ENCODE peak calls at places on chromosomes 3 and 15, in five cellular contexts. Q, P, J, H and K are unnamed samples.

GRCh38 chr15:76380249-76380648 is 43.7 kb downstream of the ISL2 start:
- DNase-seq in Q (no peak), P (no peak), J (peak; percentile 29), H (no peak), K (no peak)

GRCh38 chr3:126179825-126180476 is 435 bp downstream of the ALDH1L1 start:
- DNase-seq in Q (no peak), P (no peak), J (no peak), H (peak; percentile 29), K (no peak)

GRCh38 chr15:75842722-75843617 is at the start of gene UBE2Q2:
- DNase-seq in Q (peak; percentile 55), P (no peak), J (peak; percentile 71), H (peak; percentile 65), K (peak; percentile 49)

GRCh38 chr3:123290107-123290930 is 88.6 kb downstream of the SEC22A start:
- DNase-seq in Q (no peak), P (no peak), J (no peak), H (no peak), K (peak; percentile 31)

GRCh38 chr3:51711352-51712019 is 4.6 kb downstream of the GRM2 start:
- DNase-seq in Q (no peak), P (no peak), J (no peak), H (peak; percentile 8), K (peak; percentile 32)

GRCh38 chr3:20143519-20143918 is 42.5 kb downstream of the SGO1 start:
- DNase-seq in Q (no peak), P (no peak), J (no peak), H (no peak), K (no peak)

GRCh38 chr3:189117087-189117486 is 54.7 kb upstream of the TPRG1 start:
- DNase-seq in Q (no peak), P (no peak), J (no peak), H (no peak), K (no peak)

GRCh38 chr3:50627407-50628051 is 10.6 kb downstream of the MAPKAPK3 start:
- DNase-seq in Q (peak; percentile 45), P (no peak), J (peak; percentile 18), H (no peak), K (no peak)

GRCh38 chr3:11610044-11610671 is 33.6 kb downstream of the VGLL4 start:
- DNase-seq in Q (peak; percentile 56), P (no peak), J (no peak), H (no peak), K (no peak)

GRCh38 chr3:173584834-173585831 is 187.6 kb downstream of the NLGN1 start:
- DNase-seq in Q (peak; percentile 24), P (peak; percentile 54), J (peak; percentile 69), H (peak; percentile 20), K (peak; percentile 49)

GRCh38 chr3:133472242-133472641 is 72.4 kb downstream of the BFSP2 start:
- DNase-seq in Q (no peak), P (no peak), J (no peak), H (no peak), K (no peak)

GRCh38 chr3:17625111-17625510 is 117.3 kb downstream of the TBC1D5 start:
- DNase-seq in Q (no peak), P (no peak), J (no peak), H (no peak), K (no peak)

GRCh38 chr3:159634414-159634813 is 354.2 kb upstream of the IL12A start:
- DNase-seq in Q (peak; percentile 58), P (peak; percentile 68), J (no peak), H (no peak), K (no peak)

GRCh38 chr3:188341501-188341900 is 187.5 kb downstream of the LPP start:
- DNase-seq in Q (no peak), P (no peak), J (no peak), H (no peak), K (no peak)

GRCh38 chr3:71684752-71685151 is 40.5 kb downstream of the EIF4E3 start:
- DNase-seq in Q (peak; percentile 67), P (no peak), J (peak; percentile 38), H (no peak), K (no peak)

GRCh38 chr15:101052681-101053121 is 133.5 kb downstream of the LRRK1 start:
- DNase-seq in Q (no peak), P (no peak), J (no peak), H (no peak), K (no peak)

GRCh38 chr3:97793415-97794019 is 28.3 kb upstream of the CRYBG3 start:
- DNase-seq in Q (peak; percentile 20), P (no peak), J (peak; percentile 65), H (no peak), K (no peak)

GRCh38 chr3:38493019-38493418 is 3.1 kb upstream of the EXOG start:
- DNase-seq in Q (no peak), P (no peak), J (peak; percentile 18), H (no peak), K (no peak)

GRCh38 chr3:41525288-41526064 is 326.2 kb downstream of the CTNNB1 start:
- DNase-seq in Q (no peak), P (no peak), J (no peak), H (no peak), K (no peak)